ENCODE peak calls at places on chromosomes 7 and 10, in six cellular contexts. One of them, this sample, is unnamed.

GRCh38 chr7:111953611-111954010 is 252.6 kb downstream of the DOCK4 start:
- DNase-seq in GM12878: peak
- DNase-seq in A549: peak
- DNase-seq in SK-N-SH: peak
- DNase-seq in HepG2: peak
- DNase-seq in K562: no peak
- DNase-seq in this sample: no peak

GRCh38 chr7:81839708-81840359 is 70.0 kb upstream of the HGF start:
- DNase-seq in K562: no peak
- DNase-seq in A549: no peak
- DNase-seq in GM12878: peak
- DNase-seq in HepG2: no peak
- DNase-seq in SK-N-SH: no peak
- DNase-seq in this sample: no peak

GRCh38 chr10:21519981-21520436 is 5.5 kb downstream of the SKIDA1 start:
- DNase-seq in A549: peak
- DNase-seq in SK-N-SH: no peak
- DNase-seq in GM12878: no peak
- DNase-seq in HepG2: no peak
- DNase-seq in K562: no peak
- DNase-seq in this sample: peak

GRCh38 chr7:27636326-27637006 is 26.2 kb downstream of the HIBADH start:
- DNase-seq in SK-N-SH: no peak
- DNase-seq in A549: no peak
- DNase-seq in HepG2: no peak
- DNase-seq in K562: no peak
- DNase-seq in GM12878: no peak
- DNase-seq in this sample: no peak

GRCh38 chr7:130071701-130072622 is 1.6 kb downstream of the KLHDC10 start:
- DNase-seq in HepG2: peak
- DNase-seq in SK-N-SH: peak
- DNase-seq in A549: peak
- DNase-seq in K562: peak
- DNase-seq in GM12878: peak
- DNase-seq in this sample: peak

GRCh38 chr10:38008006-38008405 is 2.5 kb upstream of the ZNF33A start:
- DNase-seq in K562: no peak
- DNase-seq in A549: no peak
- DNase-seq in SK-N-SH: no peak
- DNase-seq in GM12878: no peak
- DNase-seq in HepG2: no peak
- DNase-seq in this sample: no peak

GRCh38 chr10:26937371-26937770 is 76.6 kb upstream of the ABI1 start:
- DNase-seq in HepG2: no peak
- DNase-seq in K562: no peak
- DNase-seq in A549: no peak
- DNase-seq in GM12878: no peak
- DNase-seq in SK-N-SH: no peak
- DNase-seq in this sample: no peak

GRCh38 chr10:86819567-86819966 is 63.1 kb downstream of the BMPR1A start:
- DNase-seq in HepG2: no peak
- DNase-seq in GM12878: no peak
- DNase-seq in SK-N-SH: no peak
- DNase-seq in A549: no peak
- DNase-seq in K562: no peak
- DNase-seq in this sample: peak

GRCh38 chr10:119670717-119671116 is 19.5 kb downstream of the BAG3 start:
- DNase-seq in HepG2: no peak
- DNase-seq in K562: no peak
- DNase-seq in A549: no peak
- DNase-seq in SK-N-SH: no peak
- DNase-seq in GM12878: no peak
- DNase-seq in this sample: peak

GRCh38 chr7:50766106-50766505 is 16.6 kb downstream of the GRB10 start:
- DNase-seq in GM12878: no peak
- DNase-seq in SK-N-SH: no peak
- DNase-seq in HepG2: no peak
- DNase-seq in A549: no peak
- DNase-seq in K562: no peak
- DNase-seq in this sample: no peak

GRCh38 chr10:79246606-79247275 is 100.5 kb upstream of the PPIF start:
- DNase-seq in SK-N-SH: peak
- DNase-seq in K562: no peak
- DNase-seq in A549: no peak
- DNase-seq in HepG2: no peak
- DNase-seq in GM12878: no peak
- DNase-seq in this sample: no peak

GRCh38 chr10:132506711-132507466 is 30.7 kb upstream of the INPP5A start:
- DNase-seq in A549: no peak
- DNase-seq in HepG2: no peak
- DNase-seq in SK-N-SH: no peak
- DNase-seq in GM12878: no peak
- DNase-seq in K562: no peak
- DNase-seq in this sample: peak

GRCh38 chr10:19888061-19888660 is 71.9 kb downstream of the PLXDC2 start:
- DNase-seq in GM12878: no peak
- DNase-seq in HepG2: no peak
- DNase-seq in A549: no peak
- DNase-seq in SK-N-SH: no peak
- DNase-seq in K562: no peak
- DNase-seq in this sample: no peak

GRCh38 chr10:119826777-119827176 is 45.9 kb downstream of the MCMBP start:
- DNase-seq in HepG2: no peak
- DNase-seq in GM12878: no peak
- DNase-seq in SK-N-SH: no peak
- DNase-seq in K562: no peak
- DNase-seq in A549: no peak
- DNase-seq in this sample: no peak

GRCh38 chr10:43238462-43238861 is 28.4 kb downstream of the RASGEF1A start:
- DNase-seq in A549: no peak
- DNase-seq in K562: no peak
- DNase-seq in SK-N-SH: no peak
- DNase-seq in HepG2: no peak
- DNase-seq in GM12878: no peak
- DNase-seq in this sample: no peak

GRCh38 chr10:391304-391703 is 256.0 kb downstream of the ZMYND11 start:
- DNase-seq in GM12878: no peak
- DNase-seq in HepG2: no peak
- DNase-seq in SK-N-SH: peak
- DNase-seq in K562: no peak
- DNase-seq in A549: no peak
- DNase-seq in this sample: no peak

GRCh38 chr7:156793334-156793733 is 99.6 kb downstream of the LMBR1 start:
- DNase-seq in K562: no peak
- DNase-seq in GM12878: no peak
- DNase-seq in A549: no peak
- DNase-seq in HepG2: no peak
- DNase-seq in SK-N-SH: no peak
- DNase-seq in this sample: no peak

DNA sequence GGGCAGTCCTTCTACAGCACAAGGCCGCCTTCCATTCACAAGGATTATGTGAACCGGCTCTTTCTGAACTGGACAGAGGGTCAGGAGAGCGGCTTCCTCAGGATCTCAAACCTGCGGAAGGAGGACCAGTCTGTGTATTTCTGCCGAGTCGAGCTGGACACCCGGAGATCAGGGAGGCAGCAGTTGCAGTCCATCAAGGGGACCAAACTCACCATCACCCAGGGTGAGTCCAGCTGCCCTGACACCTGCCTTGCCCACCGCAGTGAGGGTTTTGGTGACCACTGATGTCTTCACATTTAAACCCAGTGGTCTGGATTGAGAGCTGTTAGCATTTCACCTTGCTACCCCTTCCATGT is 918 bp downstream of the PILRB start:
- DNase-seq in A549: no peak
- DNase-seq in HepG2: no peak
- DNase-seq in GM12878: no peak
- DNase-seq in K562: no peak
- DNase-seq in SK-N-SH: no peak
- DNase-seq in this sample: no peak
- TF ChIP-seq SMC3 in A549: no peak
- TF ChIP-seq SMC3 in HepG2: no peak
- TF ChIP-seq SMC3 in GM12878: no peak
- TF ChIP-seq SMC3 in K562: no peak
- TF ChIP-seq SMC3 in SK-N-SH: no peak
- TF ChIP-seq SMC3 in this sample: no peak

GRCh38 chr7:128705891-128706333 is 33.2 kb upstream of the CALU start:
- DNase-seq in A549: no peak
- DNase-seq in GM12878: no peak
- DNase-seq in HepG2: no peak
- DNase-seq in K562: peak
- DNase-seq in SK-N-SH: no peak
- DNase-seq in this sample: peak
- TF ChIP-seq SMC3 in A549: no peak
- TF ChIP-seq SMC3 in GM12878: no peak
- TF ChIP-seq SMC3 in HepG2: no peak
- TF ChIP-seq SMC3 in K562: no peak
- TF ChIP-seq SMC3 in SK-N-SH: no peak
- TF ChIP-seq SMC3 in this sample: no peak

DNA sequence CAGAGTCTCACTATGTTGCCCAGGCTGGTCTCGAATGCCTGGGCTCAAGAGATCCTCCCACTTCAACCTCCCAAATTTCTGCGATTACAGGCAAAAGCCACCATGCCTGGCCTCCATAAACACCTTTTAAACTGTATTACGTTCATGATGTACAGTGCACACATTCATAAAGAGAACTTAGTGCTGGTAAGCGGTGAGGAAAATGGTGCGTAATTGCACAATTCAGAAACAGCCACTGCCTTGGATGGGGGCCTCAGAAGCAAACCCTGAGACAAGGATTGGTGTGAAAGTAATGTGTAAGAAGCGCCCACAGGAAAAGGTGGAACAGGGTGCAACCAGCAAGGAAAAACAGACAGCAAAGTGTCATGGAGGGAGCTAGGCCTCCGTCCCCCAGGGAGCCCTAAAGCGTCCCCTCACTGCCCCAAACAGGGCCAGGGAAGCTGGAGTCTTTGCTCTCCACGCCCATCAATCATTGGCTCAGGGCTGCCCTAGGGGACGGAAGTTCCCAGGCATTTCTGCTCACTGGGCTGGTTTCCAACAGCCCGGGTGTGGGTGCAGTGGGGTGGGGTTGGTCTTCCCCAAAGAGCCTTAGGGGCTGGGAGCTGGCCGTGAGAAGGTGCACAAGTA is 9.6 kb upstream of the C10orf105 start:
- DNase-seq in SK-N-SH: peak
- DNase-seq in K562: peak
- DNase-seq in GM12878: no peak
- DNase-seq in HepG2: peak
- DNase-seq in A549: peak
- DNase-seq in this sample: no peak
- TF ChIP-seq SMC3 in SK-N-SH: no peak
- TF ChIP-seq SMC3 in K562: no peak
- TF ChIP-seq SMC3 in GM12878: no peak
- TF ChIP-seq SMC3 in HepG2: no peak
- TF ChIP-seq SMC3 in A549: no peak
- TF ChIP-seq SMC3 in this sample: no peak

DNA sequence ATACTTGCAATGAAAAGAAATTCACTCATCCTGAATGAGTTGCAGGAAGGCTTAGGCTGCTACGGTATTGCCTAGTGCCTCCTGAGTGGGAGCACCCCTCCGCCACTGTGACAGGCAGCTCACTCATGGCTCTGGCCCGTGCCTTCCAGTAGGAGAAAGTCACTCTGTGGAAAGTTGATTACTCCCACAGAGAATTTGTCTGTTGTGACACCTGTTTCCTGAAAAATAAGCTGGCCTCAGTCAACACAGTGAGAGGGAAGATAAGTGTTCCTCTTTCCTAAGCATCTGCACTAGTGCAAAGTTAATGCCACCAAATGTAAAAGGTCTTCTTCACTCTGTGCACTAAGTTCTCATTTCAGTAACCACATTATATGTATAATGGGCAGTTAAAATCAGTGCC is 158.8 kb upstream of the INHBA start:
- DNase-seq in K562: no peak
- DNase-seq in A549: no peak
- DNase-seq in HepG2: no peak
- DNase-seq in GM12878: no peak
- DNase-seq in SK-N-SH: no peak
- DNase-seq in this sample: no peak
- TF ChIP-seq SMC3 in K562: no peak
- TF ChIP-seq SMC3 in A549: no peak
- TF ChIP-seq SMC3 in HepG2: no peak
- TF ChIP-seq SMC3 in GM12878: no peak
- TF ChIP-seq SMC3 in SK-N-SH: no peak
- TF ChIP-seq SMC3 in this sample: no peak

GRCh38 chr7:135683609-135684008 is 21.3 kb downstream of the STMP1 start:
- DNase-seq in GM12878: no peak
- DNase-seq in HepG2: no peak
- DNase-seq in A549: no peak
- DNase-seq in K562: no peak
- DNase-seq in SK-N-SH: no peak
- DNase-seq in this sample: no peak
- TF ChIP-seq SMC3 in GM12878: no peak
- TF ChIP-seq SMC3 in HepG2: no peak
- TF ChIP-seq SMC3 in A549: no peak
- TF ChIP-seq SMC3 in K562: no peak
- TF ChIP-seq SMC3 in SK-N-SH: no peak
- TF ChIP-seq SMC3 in this sample: no peak

DNA sequence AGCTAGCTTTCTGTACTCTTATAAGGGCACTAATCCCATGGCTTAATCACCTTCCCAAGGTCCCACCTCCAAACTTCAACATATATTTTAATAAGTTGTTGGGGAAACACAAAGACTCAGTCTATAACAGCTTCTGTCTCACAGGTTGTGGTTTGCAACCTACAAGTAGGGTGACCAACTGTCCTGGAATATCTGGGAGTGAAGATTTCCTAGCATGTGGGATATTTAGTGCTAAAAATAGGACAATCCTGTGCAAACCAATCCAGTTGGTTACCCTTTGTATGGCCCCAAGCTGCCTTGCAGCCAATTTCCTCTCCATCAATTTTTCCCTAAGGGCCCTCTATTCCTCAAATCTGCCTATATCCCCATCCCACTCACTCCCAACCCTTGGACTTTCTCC is 82.4 kb downstream of the FAM13C start:
- DNase-seq in A549: no peak
- DNase-seq in HepG2: no peak
- DNase-seq in K562: no peak
- DNase-seq in GM12878: no peak
- DNase-seq in SK-N-SH: no peak
- DNase-seq in this sample: no peak
- TF ChIP-seq SMC3 in A549: no peak
- TF ChIP-seq SMC3 in HepG2: no peak
- TF ChIP-seq SMC3 in K562: no peak
- TF ChIP-seq SMC3 in GM12878: no peak
- TF ChIP-seq SMC3 in SK-N-SH: no peak
- TF ChIP-seq SMC3 in this sample: no peak